ENCODE peak calls at places on chromosomes 16 and 17, in six cellular contexts. One of them, this sample, is unnamed.

GRCh38 chr17:559699-560378 is 154.8 kb downstream of the VPS53 start:
- DNase-seq in GM12878: no peak
- DNase-seq in PC-9: peak
- DNase-seq in BE2C: no peak
- DNase-seq in right lobe of liver: no peak
- DNase-seq in pancreas: no peak
- DNase-seq in this sample: no peak

GRCh38 chr17:27461192-27461859 is 5.1 kb downstream of the KSR1 start:
- DNase-seq in GM12878: no peak
- DNase-seq in PC-9: no peak
- DNase-seq in BE2C: no peak
- DNase-seq in right lobe of liver: no peak
- DNase-seq in pancreas: no peak
- DNase-seq in this sample: no peak

GRCh38 chr17:50931003-50931878 is 65.1 kb upstream of the TOB1 start:
- DNase-seq in GM12878: no peak
- DNase-seq in PC-9: peak
- DNase-seq in BE2C: peak
- DNase-seq in right lobe of liver: peak
- DNase-seq in pancreas: peak
- DNase-seq in this sample: no peak

GRCh38 chr17:74132354-74132753 is 71.1 kb upstream of the RPL38 start:
- DNase-seq in GM12878: no peak
- DNase-seq in PC-9: no peak
- DNase-seq in BE2C: no peak
- DNase-seq in right lobe of liver: no peak
- DNase-seq in pancreas: no peak
- DNase-seq in this sample: no peak

GRCh38 chr17:34584805-34585416 is 5.5 kb downstream of the TMEM132E start:
- DNase-seq in GM12878: no peak
- DNase-seq in PC-9: peak
- DNase-seq in BE2C: peak
- DNase-seq in right lobe of liver: no peak
- DNase-seq in pancreas: no peak
- DNase-seq in this sample: no peak

GRCh38 chr17:45222273-45222993 is 748 bp downstream of the FMNL1 start:
- DNase-seq in GM12878: no peak
- DNase-seq in PC-9: no peak
- DNase-seq in BE2C: no peak
- DNase-seq in right lobe of liver: no peak
- DNase-seq in pancreas: no peak
- DNase-seq in this sample: no peak

GRCh38 chr16:29824589-29825144 is 4.4 kb downstream of the MVP start:
- DNase-seq in GM12878: no peak
- DNase-seq in PC-9: peak
- DNase-seq in BE2C: no peak
- DNase-seq in right lobe of liver: no peak
- DNase-seq in pancreas: no peak
- DNase-seq in this sample: no peak

GRCh38 chr17:13518271-13519000 is 83.3 kb downstream of the HS3ST3A1 start:
- DNase-seq in GM12878: no peak
- DNase-seq in PC-9: no peak
- DNase-seq in BE2C: no peak
- DNase-seq in right lobe of liver: no peak
- DNase-seq in pancreas: no peak
- DNase-seq in this sample: no peak

GRCh38 chr16:72848759-72849664 is 198.9 kb downstream of the ZFHX3 start:
- DNase-seq in GM12878: no peak
- DNase-seq in PC-9: peak
- DNase-seq in BE2C: peak
- DNase-seq in right lobe of liver: peak
- DNase-seq in pancreas: peak
- DNase-seq in this sample: peak

GRCh38 chr16:81755915-81756644 is 23.0 kb upstream of the PLCG2 start:
- DNase-seq in GM12878: no peak
- DNase-seq in PC-9: no peak
- DNase-seq in BE2C: no peak
- DNase-seq in right lobe of liver: no peak
- DNase-seq in pancreas: no peak
- DNase-seq in this sample: no peak

GRCh38 chr17:64781013-64781392 is 118.9 kb upstream of the SMURF2 start:
- DNase-seq in GM12878: no peak
- DNase-seq in PC-9: no peak
- DNase-seq in BE2C: no peak
- DNase-seq in right lobe of liver: no peak
- DNase-seq in pancreas: peak
- DNase-seq in this sample: no peak

GRCh38 chr17:22303865-22304264 is 611.5 kb downstream of the KCNJ18 start:
- DNase-seq in GM12878: no peak
- DNase-seq in PC-9: no peak
- DNase-seq in BE2C: no peak
- DNase-seq in right lobe of liver: no peak
- DNase-seq in pancreas: no peak
- DNase-seq in this sample: no peak

GRCh38 chr16:22189473-22190168 is 16.5 kb upstream of the EEF2K start:
- DNase-seq in GM12878: no peak
- DNase-seq in PC-9: no peak
- DNase-seq in BE2C: peak
- DNase-seq in right lobe of liver: peak
- DNase-seq in pancreas: peak
- DNase-seq in this sample: no peak

GRCh38 chr16:79217375-79218011 is 383.0 kb downstream of the MAF start:
- DNase-seq in GM12878: no peak
- DNase-seq in PC-9: no peak
- DNase-seq in BE2C: no peak
- DNase-seq in right lobe of liver: no peak
- DNase-seq in pancreas: no peak
- DNase-seq in this sample: no peak

GRCh38 chr16:57809843-57810196 is 7.5 kb upstream of the KIFC3 start:
- DNase-seq in GM12878: no peak
- DNase-seq in PC-9: peak
- DNase-seq in BE2C: no peak
- DNase-seq in right lobe of liver: no peak
- DNase-seq in pancreas: peak
- DNase-seq in this sample: no peak

GRCh38 chr16:2150418-2151187 is 2.2 kb downstream of the RAB26 start:
- DNase-seq in GM12878: no peak
- DNase-seq in PC-9: peak
- DNase-seq in BE2C: peak
- DNase-seq in right lobe of liver: no peak
- DNase-seq in pancreas: peak
- DNase-seq in this sample: no peak

GRCh38 chr16:49630783-49631182 is 225.1 kb downstream of the ZNF423 start:
- DNase-seq in GM12878: no peak
- DNase-seq in PC-9: no peak
- DNase-seq in BE2C: no peak
- DNase-seq in right lobe of liver: no peak
- DNase-seq in pancreas: no peak
- DNase-seq in this sample: no peak

GRCh38 chr16:19135201-19135838 is 21.6 kb downstream of the ITPRIPL2 start:
- DNase-seq in GM12878: no peak
- DNase-seq in PC-9: no peak
- DNase-seq in BE2C: no peak
- DNase-seq in right lobe of liver: no peak
- DNase-seq in pancreas: no peak
- DNase-seq in this sample: no peak

GRCh38 chr17:21301593-21302550 is 17.4 kb downstream of the MAP2K3 start:
- DNase-seq in GM12878: no peak
- DNase-seq in PC-9: no peak
- DNase-seq in BE2C: peak
- DNase-seq in right lobe of liver: no peak
- DNase-seq in pancreas: peak
- DNase-seq in this sample: no peak

GRCh38 chr17:70796757-70797156 is 627.4 kb downstream of the KCNJ2 start:
- DNase-seq in GM12878: no peak
- DNase-seq in PC-9: no peak
- DNase-seq in BE2C: no peak
- DNase-seq in right lobe of liver: no peak
- DNase-seq in pancreas: no peak
- DNase-seq in this sample: no peak

GRCh38 chr16:11697319-11697718 is 29.1 kb downstream of the SNN start:
- DNase-seq in GM12878: no peak
- DNase-seq in PC-9: no peak
- DNase-seq in BE2C: no peak
- DNase-seq in right lobe of liver: no peak
- DNase-seq in pancreas: no peak
- DNase-seq in this sample: no peak

GRCh38 chr16:11696266-11697012 is 28.2 kb downstream of the SNN start:
- DNase-seq in GM12878: no peak
- DNase-seq in PC-9: no peak
- DNase-seq in BE2C: no peak
- DNase-seq in right lobe of liver: no peak
- DNase-seq in pancreas: no peak
- DNase-seq in this sample: no peak

GRCh38 chr16:11700264-11701029 is 32.2 kb downstream of the SNN start:
- DNase-seq in GM12878: no peak
- DNase-seq in PC-9: peak
- DNase-seq in BE2C: no peak
- DNase-seq in right lobe of liver: no peak
- DNase-seq in pancreas: no peak
- DNase-seq in this sample: no peak

GRCh38 chr16:11699234-11699894 is 31.1 kb downstream of the SNN start:
- DNase-seq in GM12878: no peak
- DNase-seq in PC-9: no peak
- DNase-seq in BE2C: no peak
- DNase-seq in right lobe of liver: no peak
- DNase-seq in pancreas: no peak
- DNase-seq in this sample: no peak

DNA sequence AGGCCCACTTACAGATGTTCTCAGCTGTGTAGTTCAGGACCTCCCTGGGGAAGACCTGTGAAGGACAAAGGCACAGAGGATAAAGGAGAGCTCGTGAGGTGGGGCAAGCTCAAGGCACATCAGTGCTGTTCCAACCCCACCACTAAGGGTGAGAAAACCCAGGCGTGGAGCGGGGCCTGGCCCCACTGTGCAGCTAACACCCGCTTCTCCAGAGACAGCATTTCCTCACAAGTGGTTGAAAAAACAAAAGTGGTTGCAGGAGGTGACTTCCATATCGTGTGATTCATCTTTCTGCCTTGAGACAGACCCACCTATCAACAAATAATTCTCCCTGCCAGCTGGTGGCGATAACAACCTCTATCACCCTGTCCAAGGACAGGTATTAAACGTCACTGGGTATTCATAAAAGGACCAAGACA is 30.0 kb downstream of the SNN start:
- DNase-seq in GM12878: no peak
- DNase-seq in PC-9: no peak
- DNase-seq in BE2C: no peak
- DNase-seq in right lobe of liver: no peak
- DNase-seq in pancreas: no peak
- DNase-seq in this sample: no peak
- TF ChIP-seq CTCF in GM12878: no peak
- TF ChIP-seq CTCF in PC-9: no peak
- TF ChIP-seq CTCF in BE2C: peak
- TF ChIP-seq CTCF in right lobe of liver: no peak
- TF ChIP-seq CTCF in pancreas: no peak
- TF ChIP-seq CTCF in this sample: no peak

DNA sequence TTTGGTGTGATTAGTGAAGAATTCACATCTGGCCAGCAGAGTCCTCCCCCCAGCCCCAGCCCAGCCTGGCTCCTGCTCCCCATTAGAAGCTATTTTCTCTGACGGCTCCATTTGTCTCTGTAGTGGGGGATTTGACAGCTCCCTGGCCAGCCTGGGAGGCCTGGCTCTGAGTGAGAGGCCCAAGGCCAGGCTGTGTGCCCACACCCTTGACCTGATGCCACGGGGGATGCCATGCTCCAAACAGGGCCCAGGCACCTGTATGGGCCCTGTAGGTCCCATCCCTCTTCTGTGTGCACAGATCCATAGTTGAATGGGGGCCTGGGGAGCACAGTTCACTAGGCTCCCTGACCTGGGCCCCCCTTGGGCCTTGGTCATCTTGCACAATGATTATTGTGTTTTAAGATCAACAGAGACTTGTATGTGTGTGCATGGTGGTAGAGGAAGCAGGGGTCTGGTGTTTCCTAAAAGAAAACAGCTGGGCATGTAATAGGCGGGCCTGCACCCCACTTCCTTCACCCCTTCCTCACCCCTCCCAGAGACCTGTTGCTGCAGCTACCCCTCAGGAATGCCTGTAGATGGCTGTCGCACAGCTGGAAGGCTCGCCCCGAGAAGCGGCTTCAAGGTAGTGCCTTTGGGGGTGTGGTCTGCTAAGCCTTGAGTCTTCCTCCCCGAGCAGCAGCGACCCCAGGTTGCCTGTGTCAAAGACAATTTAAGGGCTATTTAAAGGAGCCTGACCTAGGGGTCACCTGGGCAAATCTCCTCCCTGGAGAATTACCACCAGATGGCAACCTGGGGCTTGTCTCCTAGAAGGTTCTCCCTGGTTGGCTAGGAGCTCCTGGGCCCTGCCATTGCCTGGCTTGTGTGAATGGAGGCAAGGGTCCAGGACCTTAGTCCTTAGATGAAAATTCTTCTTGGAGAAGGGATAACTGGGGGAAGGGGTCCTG is 51.0 kb upstream of the TAC4 start:
- DNase-seq in GM12878: no peak
- DNase-seq in PC-9: no peak
- DNase-seq in BE2C: no peak
- DNase-seq in right lobe of liver: no peak
- DNase-seq in pancreas: no peak
- DNase-seq in this sample: no peak
- TF ChIP-seq CTCF in GM12878: no peak
- TF ChIP-seq CTCF in PC-9: peak
- TF ChIP-seq CTCF in BE2C: peak
- TF ChIP-seq CTCF in right lobe of liver: no peak
- TF ChIP-seq CTCF in pancreas: no peak
- TF ChIP-seq CTCF in this sample: no peak

GRCh38 chr17:82215095-82215971 is 2.7 kb upstream of the CCDC57 start:
- DNase-seq in GM12878: no peak
- DNase-seq in PC-9: no peak
- DNase-seq in BE2C: peak
- DNase-seq in right lobe of liver: no peak
- DNase-seq in pancreas: peak
- DNase-seq in this sample: no peak

GRCh38 chr17:82215972-82216300 is 3.3 kb upstream of the CCDC57 start:
- DNase-seq in GM12878: no peak
- DNase-seq in PC-9: no peak
- DNase-seq in BE2C: no peak
- DNase-seq in right lobe of liver: no peak
- DNase-seq in pancreas: peak
- DNase-seq in this sample: no peak

GRCh38 chr17:82213251-82214011 is 789 bp upstream of the CCDC57 start:
- DNase-seq in GM12878: no peak
- DNase-seq in PC-9: no peak
- DNase-seq in BE2C: peak
- DNase-seq in right lobe of liver: peak
- DNase-seq in pancreas: peak
- DNase-seq in this sample: no peak

GRCh38 chr17:82214012-82214628 is 1.5 kb upstream of the CCDC57 start:
- DNase-seq in GM12878: no peak
- DNase-seq in PC-9: no peak
- DNase-seq in BE2C: no peak
- DNase-seq in right lobe of liver: no peak
- DNase-seq in pancreas: peak
- DNase-seq in this sample: no peak

GRCh38 chr17:82212331-82213250 is at the start of gene CCDC57:
- DNase-seq in GM12878: no peak
- DNase-seq in PC-9: no peak
- DNase-seq in BE2C: peak
- DNase-seq in right lobe of liver: peak
- DNase-seq in pancreas: peak
- DNase-seq in this sample: peak
- TF ChIP-seq CTCF in GM12878: no peak
- TF ChIP-seq CTCF in PC-9: no peak
- TF ChIP-seq CTCF in BE2C: no peak
- TF ChIP-seq CTCF in right lobe of liver: no peak
- TF ChIP-seq CTCF in pancreas: no peak
- TF ChIP-seq CTCF in this sample: no peak

GRCh38 chr17:62049299-62049698 is 15.8 kb downstream of the MED13 start:
- DNase-seq in GM12878: no peak
- DNase-seq in PC-9: no peak
- DNase-seq in BE2C: no peak
- DNase-seq in right lobe of liver: no peak
- DNase-seq in pancreas: no peak
- DNase-seq in this sample: no peak
- TF ChIP-seq CTCF in GM12878: no peak
- TF ChIP-seq CTCF in PC-9: no peak
- TF ChIP-seq CTCF in BE2C: no peak
- TF ChIP-seq CTCF in right lobe of liver: no peak
- TF ChIP-seq CTCF in pancreas: no peak
- TF ChIP-seq CTCF in this sample: no peak

This sample was measured in mesothelial cell of epicardium.